ENCODE peak calls at places on chromosome 2, in six cellular contexts. O, L, Z, U, W and V are unnamed samples.

GRCh38 chr2:196804381-196804780 is 4.8 kb downstream of the C2orf66 start:
- DNase-seq in O (no peak), L (no peak), Z (no peak), W (no peak), U (no peak), V (no peak)

GRCh38 chr2:129801575-129801974 is 177.9 kb upstream of the RAB6C start:
- DNase-seq in Z (no peak), O (no peak), L (no peak), W (no peak), U (peak; percentile 34), V (no peak)

GRCh38 chr2:156580501-156580900 is 144.3 kb downstream of the GPD2 start:
- DNase-seq in O (no peak), L (no peak), U (no peak), Z (no peak), W (no peak), V (no peak)

GRCh38 chr2:232339121-232340081 is 39.1 kb upstream of the ALPP start:
- DNase-seq in O (no peak), W (no peak), U (no peak), L (peak; percentile 58), Z (no peak), V (no peak)

GRCh38 chr2:216221806-216222205 is 112.7 kb downstream of the XRCC5 start:
- DNase-seq in O (no peak), L (no peak), Z (no peak), U (peak; percentile 39), W (no peak), V (no peak)

GRCh38 chr2:23649285-23649684 is 264.3 kb downstream of the KLHL29 start:
- DNase-seq in U (no peak), W (no peak), Z (no peak), O (no peak), L (no peak), V (no peak)

GRCh38 chr2:239555566-239555895 is 154.7 kb upstream of the HDAC4 start:
- DNase-seq in W (no peak), U (no peak), L (no peak), O (no peak), Z (no peak), V (no peak)

GRCh38 chr2:128315829-128316776 is 2.6 kb downstream of the HS6ST1 start:
- DNase-seq in U (no peak), L (peak; percentile 49), O (no peak), W (no peak), Z (no peak), V (peak; percentile 9)

GRCh38 chr2:11069566-11070185 is 85.6 kb upstream of the SLC66A3 start:
- DNase-seq in Z (no peak), L (no peak), U (no peak), O (no peak), W (no peak), V (no peak)